ENCODE peak calls at places on chromosomes 5 and 9, in five cellular contexts. K, R, S, N and M are unnamed samples.

GRCh38 chr5:88878976-88879375 is 4.0 kb downstream of the MEF2C start:
- DNase-seq in N (no peak), S (no peak), K (peak), R (no peak), M (no peak)

GRCh38 chr5:54927097-54927746 is 58.2 kb downstream of the ESM1 start:
- DNase-seq in N (no peak), R (no peak), S (no peak), K (no peak), M (no peak)

GRCh38 chr5:53424691-53425597 is 55.5 kb upstream of the FST start:
- DNase-seq in R (no peak), K (peak), S (no peak), N (no peak), M (peak)

GRCh38 chr9:117414906-117415583 is at the start of gene ASTN2:
- DNase-seq in N (no peak), K (no peak), S (peak), R (peak), M (peak)

GRCh38 chr5:55407059-55407684 is 99.4 kb downstream of the MTREX start:
- DNase-seq in N (peak), R (no peak), S (no peak), K (peak), M (peak)

GRCh38 chr5:92519717-92520632 is 1061.0 kb downstream of the NR2F1-AS1 start:
- DNase-seq in N (no peak), K (no peak), S (no peak), R (no peak), M (no peak)

GRCh38 chr9:100108572-100108971 is 9.5 kb downstream of the INVS start:
- DNase-seq in N (no peak), R (no peak), S (no peak), K (peak), M (no peak)

GRCh38 chr5:177390363-177391300 is 6.4 kb downstream of the SLC34A1 start:
- DNase-seq in N (no peak), R (peak), K (peak), S (peak), M (peak)

GRCh38 chr9:127353882-127354281 is 43.1 kb upstream of the SLC2A8 start:
- DNase-seq in N (no peak), R (no peak), K (no peak), S (no peak), M (no peak)

GRCh38 chr9:79023134-79023577 is 548.6 kb upstream of the TLE4 start:
- DNase-seq in S (no peak), K (peak), N (peak), R (no peak), M (peak)